ENCODE peak calls at places on chromosomes 6 and 20, in seven cellular contexts. Q, Z, R, T, I, S and B are unnamed samples.

GRCh38 chr20:31839782-31840487 is 5.5 kb downstream of the FOXS1 start:
- DNase-seq in S (no peak), T (peak; percentile 6), Q (no peak), I (no peak), R (no peak), Z (no peak), B (no peak)

GRCh38 chr6:91476000-91476399 is 889.1 kb upstream of the MAP3K7 start:
- DNase-seq in S (no peak), T (peak; percentile 65), I (peak; percentile 37), Z (no peak), R (no peak), Q (peak; percentile 56), B (peak; percentile 34)

GRCh38 chr6:33785766-33786165 is 3.2 kb downstream of the LEMD2 start:
- DNase-seq in Z (no peak), R (no peak), Q (no peak), S (no peak), T (no peak), I (no peak), B (no peak)

GRCh38 chr6:38730136-38730862 is 15.2 kb downstream of the DNAH8 start:
- DNase-seq in R (no peak), Z (no peak), Q (no peak), T (no peak), S (no peak), I (no peak), B (no peak)

GRCh38 chr20:45064812-45065211 is 36.1 kb downstream of the KCNS1 start:
- DNase-seq in S (no peak), Z (no peak), I (no peak), R (no peak), Q (no peak), T (no peak), B (no peak)

GRCh38 chr6:34526241-34526972 is 29.7 kb downstream of the SPDEF start:
- DNase-seq in Q (no peak), I (no peak), R (no peak), T (no peak), S (no peak), Z (no peak), B (no peak)

GRCh38 chr6:170433163-170434095 is 119.7 kb downstream of the PSMB1 start:
- DNase-seq in T (no peak), Z (no peak), I (peak; percentile 22), R (no peak), Q (no peak), S (no peak), B (no peak)

GRCh38 chr6:37648465-37649330 is 49.0 kb downstream of the MDGA1 start:
- DNase-seq in S (peak; percentile 52), Q (no peak), Z (peak; percentile 35), I (peak; percentile 43), R (no peak), T (no peak), B (no peak)

GRCh38 chr6:20454201-20454824 is 52.6 kb downstream of the E2F3 start:
- DNase-seq in R (no peak), Q (no peak), T (no peak), S (no peak), Z (no peak), I (peak; percentile 58), B (no peak)

GRCh38 chr20:51382986-51383821 is 159.3 kb downstream of the NFATC2 start:
- DNase-seq in Z (no peak), S (no peak), T (no peak), R (no peak), Q (no peak), I (peak; percentile 25), B (no peak)

GRCh38 chr20:57457243-57457761 is 66.1 kb downstream of the RBM38 start:
- DNase-seq in T (no peak), R (no peak), I (no peak), Q (no peak), S (no peak), Z (no peak), B (no peak)

GRCh38 chr6:100463685-100464161 is 998 bp downstream of the SIM1 start:
- DNase-seq in I (no peak), T (peak; percentile 55), Q (no peak), R (no peak), Z (no peak), S (no peak), B (no peak)

GRCh38 chr20:478949-479429 is 16.7 kb upstream of the TBC1D20 start:
- DNase-seq in R (peak; percentile 16), T (peak; percentile 67), Z (no peak), I (peak; percentile 78), Q (peak; percentile 84), S (no peak), B (peak; percentile 23)